ENCODE peak calls at places on chromosomes 6 and 20, in five cellular contexts. One of them, this sample, is unnamed.

GRCh38 chr6:20056350-20056992 is 155.8 kb downstream of the MBOAT1 start:
- DNase-seq in H1: no peak
- DNase-seq in K562: peak; percentile 58
- DNase-seq in A549: peak; percentile 47
- DNase-seq in HepG2: peak; percentile 48
- DNase-seq in this sample: peak; percentile 44

GRCh38 chr20:31822421-31823330 is 3.5 kb downstream of the MYLK2 start:
- DNase-seq in K562: peak; percentile 85
- DNase-seq in HepG2: peak; percentile 49
- DNase-seq in H1: peak; percentile 97
- DNase-seq in A549: peak; percentile 62
- DNase-seq in this sample: peak; percentile 62

GRCh38 chr6:104843196-104843595 is 16.5 kb downstream of the HACE1 start:
- DNase-seq in K562: no peak
- DNase-seq in H1: no peak
- DNase-seq in A549: no peak
- DNase-seq in HepG2: no peak
- DNase-seq in this sample: no peak

GRCh38 chr20:21520702-21521595 is 7.1 kb upstream of the NKX2-2 start:
- DNase-seq in H1: no peak
- DNase-seq in A549: no peak
- DNase-seq in K562: no peak
- DNase-seq in HepG2: no peak
- DNase-seq in this sample: no peak

GRCh38 chr6:92271101-92271500 is 1148.3 kb downstream of the EPHA7 start:
- DNase-seq in H1: no peak
- DNase-seq in HepG2: no peak
- DNase-seq in K562: no peak
- DNase-seq in A549: no peak
- DNase-seq in this sample: peak; percentile 37

GRCh38 chr6:157516319-157517026 is 135.5 kb downstream of the ZDHHC14 start:
- DNase-seq in HepG2: no peak
- DNase-seq in A549: no peak
- DNase-seq in K562: no peak
- DNase-seq in H1: no peak
- DNase-seq in this sample: no peak

GRCh38 chr6:26223213-26223612 is 136.0 kb downstream of the HFE start:
- DNase-seq in H1: no peak
- DNase-seq in K562: no peak
- DNase-seq in HepG2: no peak
- DNase-seq in A549: peak; percentile 36
- DNase-seq in this sample: no peak

GRCh38 chr6:30881987-30882763 is 2.1 kb upstream of the DDR1 start:
- DNase-seq in H1: no peak
- DNase-seq in K562: no peak
- DNase-seq in HepG2: no peak
- DNase-seq in A549: no peak
- DNase-seq in this sample: no peak

GRCh38 chr6:110334425-110335158 is 23.6 kb downstream of the METTL24 start:
- DNase-seq in H1: no peak
- DNase-seq in K562: no peak
- DNase-seq in HepG2: no peak
- DNase-seq in A549: no peak
- DNase-seq in this sample: no peak

GRCh38 chr6:106534564-106534982 is 94.7 kb downstream of the RTN4IP1 start:
- DNase-seq in HepG2: no peak
- DNase-seq in H1: no peak
- DNase-seq in A549: no peak
- DNase-seq in K562: no peak
- DNase-seq in this sample: no peak

GRCh38 chr20:1122388-1123315 is 4.2 kb downstream of the PSMF1 start:
- DNase-seq in H1: no peak
- DNase-seq in HepG2: peak; percentile 99
- DNase-seq in A549: peak; percentile 57
- DNase-seq in K562: peak; percentile 39
- DNase-seq in this sample: peak; percentile 52

GRCh38 chr20:10673176-10673830 is 496 bp downstream of the JAG1 start:
- DNase-seq in HepG2: no peak
- DNase-seq in H1: peak; percentile 67
- DNase-seq in A549: no peak
- DNase-seq in K562: peak; percentile 20
- DNase-seq in this sample: peak; percentile 26

GRCh38 chr6:84428300-84428907 is 201.0 kb upstream of the CEP162 start:
- DNase-seq in H1: peak; percentile 60
- DNase-seq in HepG2: peak; percentile 16
- DNase-seq in K562: peak; percentile 46
- DNase-seq in A549: peak; percentile 51
- DNase-seq in this sample: peak; percentile 82

GRCh38 chr6:54913211-54913610 is 66.6 kb downstream of the FAM83B start:
- DNase-seq in A549: no peak
- DNase-seq in K562: no peak
- DNase-seq in HepG2: no peak
- DNase-seq in H1: no peak
- DNase-seq in this sample: no peak

GRCh38 chr6:152271681-152272464 is 365.3 kb downstream of the SYNE1 start:
- DNase-seq in A549: no peak
- DNase-seq in HepG2: no peak
- DNase-seq in K562: no peak
- DNase-seq in H1: no peak
- DNase-seq in this sample: no peak

GRCh38 chr6:85669735-85670194 is 27.1 kb upstream of the SYNCRIP start:
- DNase-seq in HepG2: no peak
- DNase-seq in H1: peak; percentile 53
- DNase-seq in A549: no peak
- DNase-seq in K562: no peak
- DNase-seq in this sample: peak; percentile 28

GRCh38 chr6:106005013-106005412 is 81.1 kb upstream of the PRDM1 start:
- DNase-seq in H1: no peak
- DNase-seq in A549: no peak
- DNase-seq in HepG2: no peak
- DNase-seq in K562: no peak
- DNase-seq in this sample: no peak

DNA sequence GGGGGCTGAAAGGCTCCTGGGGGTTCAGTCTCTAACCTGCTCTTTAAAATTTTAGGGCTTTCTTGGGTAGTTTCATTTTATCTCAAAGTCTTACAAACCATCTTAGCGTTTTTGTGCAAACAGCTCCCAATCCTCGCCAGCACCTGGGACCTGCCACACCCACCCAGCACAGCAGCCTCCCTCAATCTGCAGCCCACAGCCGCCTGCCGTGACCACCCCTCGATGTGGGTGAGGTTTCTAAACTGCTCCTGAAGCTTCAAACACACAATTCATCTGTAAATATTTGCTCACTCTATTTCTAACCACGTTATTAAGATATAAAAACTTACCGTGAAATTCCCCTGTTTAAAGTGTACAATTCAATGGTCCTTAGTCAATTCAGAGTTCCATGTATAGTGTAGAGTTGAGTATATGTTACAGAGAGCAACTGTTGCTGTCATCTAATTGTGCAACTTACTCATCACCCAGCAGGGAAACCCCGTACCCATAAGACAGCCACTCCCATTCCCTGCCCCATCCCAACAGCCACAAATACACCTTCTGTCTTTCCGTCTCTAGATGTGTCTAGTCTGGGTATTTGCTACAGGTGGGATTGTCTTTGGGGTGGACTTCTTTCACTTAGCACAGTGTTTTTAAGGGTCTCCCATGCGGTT is 381.0 kb downstream of the TAF4 start:
- DNase-seq in K562: no peak
- DNase-seq in A549: no peak
- DNase-seq in HepG2: no peak
- DNase-seq in H1: no peak
- DNase-seq in this sample: no peak
- TF ChIP-seq MAX in K562: no peak
- TF ChIP-seq MAX in A549: no peak
- TF ChIP-seq MAX in HepG2: no peak
- TF ChIP-seq MAX in H1: no peak
- TF ChIP-seq MAX in this sample: no peak

DNA sequence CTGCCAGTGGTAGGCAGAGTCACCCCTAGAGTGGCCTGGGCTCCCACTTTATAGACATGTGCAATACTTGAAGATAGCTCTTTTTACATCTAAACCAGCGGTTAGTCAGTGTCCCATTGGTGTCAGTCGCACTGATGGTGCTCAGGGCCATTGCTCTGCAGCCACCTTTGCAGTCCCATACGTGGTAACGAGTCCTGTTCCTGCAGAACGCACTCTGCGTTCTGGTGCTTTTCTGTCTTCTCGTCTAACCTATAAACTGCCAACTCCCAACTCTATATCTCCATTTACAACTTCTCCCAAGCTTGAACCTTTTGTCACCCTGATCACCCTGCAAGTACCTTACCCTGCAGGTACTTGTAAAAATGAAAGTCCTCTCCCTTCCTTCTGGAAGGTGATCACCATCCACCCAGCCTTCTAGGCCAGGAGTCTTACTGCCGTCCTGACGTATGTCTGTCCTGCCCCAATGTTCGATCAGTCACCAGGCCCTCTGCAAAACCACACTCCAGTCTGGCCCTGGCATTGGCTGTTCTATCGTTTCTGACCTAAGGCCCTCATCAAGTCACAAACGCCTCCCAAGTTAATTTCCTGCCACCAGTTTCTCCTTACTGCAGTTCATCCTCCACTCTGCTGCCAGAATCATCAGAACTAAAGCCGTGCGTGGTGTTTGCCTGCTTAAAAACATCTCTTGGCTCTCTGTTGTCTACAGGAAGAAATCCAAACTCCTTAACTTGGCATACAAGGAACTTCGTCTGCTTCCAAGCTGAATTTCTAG is 7.9 kb downstream of the RREB1 start:
- DNase-seq in H1: no peak
- DNase-seq in A549: no peak
- DNase-seq in K562: no peak
- DNase-seq in HepG2: no peak
- DNase-seq in this sample: no peak
- TF ChIP-seq JUN in H1: no peak
- TF ChIP-seq JUN in A549: no peak
- TF ChIP-seq JUN in K562: no peak
- TF ChIP-seq JUN in HepG2: no peak
- TF ChIP-seq JUN in this sample: no peak

DNA sequence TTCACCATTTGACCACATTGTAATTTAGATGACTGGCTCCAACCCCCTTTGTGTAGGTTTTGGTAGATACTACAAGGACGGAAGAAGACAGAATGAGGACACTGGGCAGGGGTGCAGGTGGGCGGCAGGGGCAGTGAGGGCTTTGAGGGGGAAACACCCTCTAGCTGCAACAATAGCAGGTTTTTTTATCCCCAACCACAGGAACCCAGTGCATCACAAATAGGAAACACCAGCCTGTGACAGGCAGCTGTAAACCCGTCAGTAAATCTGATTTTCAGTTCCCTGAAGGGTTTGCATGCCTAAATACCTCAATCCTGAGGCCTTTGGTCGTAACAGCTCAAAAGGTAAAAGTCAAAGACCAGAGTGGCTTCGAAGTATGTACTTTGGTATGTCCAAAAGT is 4.5 kb downstream of the DTNBP1 start:
- DNase-seq in HepG2: no peak
- DNase-seq in A549: no peak
- DNase-seq in K562: no peak
- DNase-seq in H1: no peak
- DNase-seq in this sample: no peak
- H3K27ac ChIP-seq in HepG2: no peak overlapping the region
- H3K27ac ChIP-seq in A549: no peak overlapping the region
- H3K27ac ChIP-seq in K562: no peak overlapping the region
- H3K27ac ChIP-seq in H1: no peak overlapping the region
- H3K27ac ChIP-seq in this sample: no peak overlapping the region

DNA sequence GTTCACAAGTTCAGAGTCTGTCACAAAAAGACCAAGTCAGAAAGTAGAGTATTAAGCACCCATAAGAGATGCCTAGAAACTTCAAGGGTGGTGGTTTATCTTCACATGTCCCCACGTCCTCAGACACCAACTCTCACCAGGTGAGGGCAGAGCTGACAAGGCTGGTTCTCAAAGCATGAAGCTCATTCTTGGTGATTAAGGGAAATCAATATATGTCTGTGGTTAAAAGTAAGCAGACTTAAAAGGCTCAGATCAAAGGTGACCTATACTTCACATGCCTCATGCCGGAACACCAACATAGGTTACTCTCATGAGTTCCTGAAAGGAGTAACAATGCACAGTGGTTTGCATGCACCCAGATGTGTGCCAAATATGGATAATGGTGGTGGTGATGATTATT is 27.0 kb downstream of the IL17A start:
- DNase-seq in K562: no peak
- DNase-seq in HepG2: peak; percentile 51
- DNase-seq in H1: no peak
- DNase-seq in A549: no peak
- DNase-seq in this sample: no peak
- TF ChIP-seq MAX in K562: no peak
- TF ChIP-seq MAX in HepG2: no peak
- TF ChIP-seq MAX in H1: no peak
- TF ChIP-seq MAX in A549: no peak
- TF ChIP-seq MAX in this sample: no peak

GRCh38 chr6:90158945-90159344 is 137.7 kb downstream of the BACH2 start:
- DNase-seq in K562: peak; percentile 21
- DNase-seq in H1: no peak
- DNase-seq in HepG2: no peak
- DNase-seq in A549: no peak
- DNase-seq in this sample: no peak

GRCh38 chr6:90154666-90155065 is 142.0 kb downstream of the BACH2 start:
- DNase-seq in HepG2: no peak
- DNase-seq in A549: no peak
- DNase-seq in K562: no peak
- DNase-seq in H1: no peak
- DNase-seq in this sample: no peak

GRCh38 chr6:90155114-90155513 is 141.5 kb downstream of the BACH2 start:
- DNase-seq in K562: no peak
- DNase-seq in A549: no peak
- DNase-seq in HepG2: no peak
- DNase-seq in H1: no peak
- DNase-seq in this sample: no peak

GRCh38 chr6:90157441-90157840 is 139.2 kb downstream of the BACH2 start:
- DNase-seq in K562: no peak
- DNase-seq in HepG2: no peak
- DNase-seq in H1: no peak
- DNase-seq in A549: no peak
- DNase-seq in this sample: no peak

GRCh38 chr6:90156861-90157260 is 139.8 kb downstream of the BACH2 start:
- DNase-seq in H1: no peak
- DNase-seq in HepG2: no peak
- DNase-seq in K562: no peak
- DNase-seq in A549: no peak
- DNase-seq in this sample: no peak
- TF ChIP-seq JUN in H1: no peak
- TF ChIP-seq JUN in HepG2: no peak
- TF ChIP-seq JUN in K562: no peak
- TF ChIP-seq JUN in A549: no peak
- TF ChIP-seq JUN in this sample: no peak

This sample was measured in endothelial cell of umbilical vein.